ENCODE peak calls at places on chromosomes 5 and 9, in seven cellular contexts. M is G401, G is body of pancreas, K is NCI-H2081, R is ELR, Q is BE2C, O is lung. N is an unnamed sample.

GRCh38 chr9:137611623-137612609 is 6.4 kb downstream of the ARRDC1 start:
- DNase-seq in Q (no peak), O (peak), G (peak), K (peak), R (peak), M (no peak), N (peak)

GRCh38 chr5:59799668-59800374 is 93.7 kb downstream of the PDE4D start:
- DNase-seq in O (no peak), K (peak), M (peak), R (peak), G (peak), Q (peak), N (peak)

GRCh38 chr5:67095346-67095871 is 101.2 kb downstream of the CD180 start:
- DNase-seq in Q (no peak), K (no peak), G (peak), O (peak), R (no peak), M (peak), N (no peak)

GRCh38 chr5:127848098-127848497 is 144.9 kb downstream of the CCDC192 start:
- DNase-seq in Q (no peak), R (no peak), O (no peak), K (no peak), G (no peak), M (no peak), N (no peak)

GRCh38 chr5:93574041-93574938 is 6.7 kb downstream of the NR2F1-AS1 start:
- DNase-seq in R (no peak), M (no peak), Q (no peak), G (no peak), O (no peak), K (no peak), N (no peak)

GRCh38 chr5:177596775-177597238 is 3.1 kb upstream of the B4GALT7 start:
- DNase-seq in K (no peak), R (no peak), G (no peak), O (no peak), Q (no peak), M (no peak), N (no peak)

GRCh38 chr9:104608336-104608735 is 2.9 kb upstream of the OR13C2 start:
- DNase-seq in G (no peak), Q (no peak), O (no peak), M (no peak), R (peak), K (no peak), N (no peak)

GRCh38 chr5:134592141-134592746 is 40.4 kb downstream of the SAR1B start:
- DNase-seq in K (no peak), G (peak), M (no peak), R (no peak), O (no peak), Q (no peak), N (peak)

GRCh38 chr5:25754895-25755294 is 1110.1 kb upstream of the CDH10 start:
- DNase-seq in O (no peak), M (no peak), Q (no peak), G (no peak), K (peak), R (peak), N (no peak)

GRCh38 chr9:36986548-36987408 is 47.3 kb downstream of the PAX5 start:
- DNase-seq in Q (no peak), M (no peak), K (no peak), O (no peak), R (peak), G (no peak), N (no peak)

GRCh38 chr5:102421647-102422046 is 77.2 kb downstream of the SLCO6A1 start:
- DNase-seq in G (peak), K (no peak), Q (peak), R (peak), M (no peak), O (no peak), N (no peak)

GRCh38 chr5:132020568-132021339 is 9.3 kb upstream of the ACSL6 start:
- DNase-seq in M (no peak), K (no peak), O (peak), G (no peak), Q (no peak), R (peak), N (no peak)

GRCh38 chr9:131402738-131403492 is 9.0 kb downstream of the PRRC2B start:
- DNase-seq in Q (no peak), R (peak), G (peak), K (peak), M (peak), O (peak), N (no peak)

GRCh38 chr9:90953200-90953599 is 151.6 kb downstream of the SYK start:
- DNase-seq in M (peak), G (no peak), R (no peak), K (no peak), Q (no peak), O (no peak), N (no peak)

GRCh38 chr5:124748687-124749594 is 2.5 kb upstream of the ZNF608 start:
- DNase-seq in R (peak), Q (peak), K (peak), O (peak), M (peak), G (peak), N (peak)

GRCh38 chr5:76074487-76074886 is 8.7 kb upstream of the SV2C start:
- DNase-seq in K (no peak), R (no peak), M (peak), O (no peak), G (peak), Q (no peak), N (peak)

GRCh38 chr9:969310-969692 is 7.2 kb upstream of the DMRT3 start:
- DNase-seq in O (no peak), R (no peak), M (no peak), K (no peak), G (no peak), Q (no peak), N (no peak)

GRCh38 chr5:139565411-139566305 is 4.5 kb downstream of the UBE2D2 start:
- DNase-seq in M (no peak), O (no peak), G (no peak), Q (no peak), K (no peak), R (no peak), N (no peak)

GRCh38 chr5:153429734-153430133 is 60.7 kb upstream of the GRIA1 start:
- DNase-seq in Q (no peak), O (no peak), G (no peak), K (no peak), R (no peak), M (no peak), N (no peak)

GRCh38 chr5:68352166-68352565 is 136.6 kb downstream of the PIK3R1 start:
- DNase-seq in M (no peak), O (no peak), R (no peak), G (no peak), Q (no peak), K (no peak), N (no peak)

GRCh38 chr9:36832232-36832795 is 201.8 kb downstream of the PAX5 start:
- DNase-seq in R (no peak), G (no peak), M (no peak), K (no peak), O (no peak), Q (no peak), N (no peak)

GRCh38 chr9:80775515-80775914 is 913.8 kb downstream of the TLE1 start:
- DNase-seq in M (no peak), K (no peak), R (no peak), O (no peak), G (no peak), Q (peak), N (no peak)

GRCh38 chr9:104927912-104928740 is at the start of gene ABCA1:
- DNase-seq in M (peak), Q (peak), K (no peak), R (peak), O (peak), G (peak), N (peak)

GRCh38 chr9:107592439-107592838 is 102.9 kb upstream of the KLF4 start:
- DNase-seq in K (no peak), O (no peak), R (no peak), M (no peak), Q (no peak), G (no peak), N (no peak)

N was measured in iPS-NIHi11.